ENCODE peak calls at places on chromosomes 16 and 17, in five cellular contexts. F, A, O, Q and P are unnamed samples.

GRCh38 chr17:15291674-15292361 is 26.7 kb upstream of the PMP22 start:
- DNase-seq in F (no peak), A (no peak), O (no peak), Q (no peak), P (no peak)

GRCh38 chr17:78997231-78997741 is 12.3 kb downstream of the CANT1 start:
- DNase-seq in F (no peak), A (peak; percentile 53), O (no peak), Q (no peak), P (no peak)

GRCh38 chr16:85891776-85892166 is 7.2 kb upstream of the IRF8 start:
- DNase-seq in F (no peak), A (no peak), O (no peak), Q (no peak), P (no peak)

GRCh38 chr16:88967800-88968588 is 9.0 kb downstream of the CBFA2T3 start:
- DNase-seq in F (no peak), A (no peak), O (no peak), Q (peak; percentile 11), P (no peak)

GRCh38 chr16:50360779-50361178 is 8.0 kb downstream of the BRD7 start:
- DNase-seq in F (no peak), A (no peak), O (no peak), Q (no peak), P (no peak)

GRCh38 chr16:71626018-71626857 is at the start of gene MARVELD3:
- DNase-seq in F (peak; percentile 51), A (no peak), O (no peak), Q (no peak), P (peak; percentile 67)

GRCh38 chr16:69724414-69724873 is 1.9 kb downstream of the NQO1 start:
- DNase-seq in F (no peak), A (no peak), O (no peak), Q (no peak), P (no peak)

GRCh38 chr17:80913928-80914821 is 77.5 kb upstream of the CHMP6 start:
- DNase-seq in F (no peak), A (peak; percentile 53), O (no peak), Q (no peak), P (no peak)

GRCh38 chr16:58807276-58807675 is 73.2 kb upstream of the GOT2 start:
- DNase-seq in F (no peak), A (no peak), O (no peak), Q (no peak), P (no peak)

GRCh38 chr16:79261461-79261860 is 339.1 kb downstream of the MAF start:
- DNase-seq in F (peak; percentile 79), A (no peak), O (no peak), Q (peak; percentile 51), P (peak; percentile 39)

GRCh38 chr17:35167046-35167445 is 19.4 kb downstream of the UNC45B start:
- DNase-seq in F (no peak), A (peak; percentile 20), O (no peak), Q (no peak), P (no peak)

GRCh38 chr17:57302690-57303089 is 46.4 kb downstream of the MSI2 start:
- DNase-seq in F (no peak), A (no peak), O (no peak), Q (no peak), P (no peak)

GRCh38 chr16:57261806-57262205 is 16.7 kb downstream of the ARL2BP start:
- DNase-seq in F (no peak), A (peak; percentile 44), O (no peak), Q (no peak), P (no peak)

GRCh38 chr17:39166437-39167335 is 725 bp upstream of the ARL5C start:
- DNase-seq in F (no peak), A (no peak), O (no peak), Q (no peak), P (no peak)

GRCh38 chr16:12548270-12548983 is 255.3 kb downstream of the CPPED1 start:
- DNase-seq in F (no peak), A (no peak), O (no peak), Q (no peak), P (no peak)

GRCh38 chr16:17470002-17470870 is 524 bp downstream of the XYLT1 start:
- DNase-seq in F (peak; percentile 31), A (no peak), O (no peak), Q (peak; percentile 51), P (no peak)

GRCh38 chr17:35171834-35172233 is 22.4 kb downstream of the SLC35G3 start:
- DNase-seq in F (no peak), A (no peak), O (no peak), Q (peak; percentile 62), P (no peak)

GRCh38 chr16:88773812-88774291 is 11.2 kb downstream of the PIEZO1 start:
- DNase-seq in F (peak; percentile 68), A (peak; percentile 85), O (no peak), Q (no peak), P (no peak)

GRCh38 chr17:43316522-43317142 is 82.2 kb upstream of the ARL4D start:
- DNase-seq in F (peak; percentile 47), A (no peak), O (no peak), Q (peak; percentile 20), P (no peak)

GRCh38 chr16:31678649-31679325 is 151.1 kb downstream of the AHSP start:
- DNase-seq in F (no peak), A (no peak), O (no peak), Q (no peak), P (no peak)

GRCh38 chr16:10957771-10958486 is 13.6 kb downstream of the CLEC16A start:
- DNase-seq in F (no peak), A (no peak), O (no peak), Q (peak; percentile 36), P (no peak)

GRCh38 chr17:6054372-6054771 is 15.8 kb upstream of the WSCD1 start:
- DNase-seq in F (no peak), A (no peak), O (no peak), Q (no peak), P (no peak)

GRCh38 chr17:28733346-28733745 is 4.8 kb downstream of the NEK8 start:
- DNase-seq in F (no peak), A (no peak), O (no peak), Q (no peak), P (no peak)

DNA sequence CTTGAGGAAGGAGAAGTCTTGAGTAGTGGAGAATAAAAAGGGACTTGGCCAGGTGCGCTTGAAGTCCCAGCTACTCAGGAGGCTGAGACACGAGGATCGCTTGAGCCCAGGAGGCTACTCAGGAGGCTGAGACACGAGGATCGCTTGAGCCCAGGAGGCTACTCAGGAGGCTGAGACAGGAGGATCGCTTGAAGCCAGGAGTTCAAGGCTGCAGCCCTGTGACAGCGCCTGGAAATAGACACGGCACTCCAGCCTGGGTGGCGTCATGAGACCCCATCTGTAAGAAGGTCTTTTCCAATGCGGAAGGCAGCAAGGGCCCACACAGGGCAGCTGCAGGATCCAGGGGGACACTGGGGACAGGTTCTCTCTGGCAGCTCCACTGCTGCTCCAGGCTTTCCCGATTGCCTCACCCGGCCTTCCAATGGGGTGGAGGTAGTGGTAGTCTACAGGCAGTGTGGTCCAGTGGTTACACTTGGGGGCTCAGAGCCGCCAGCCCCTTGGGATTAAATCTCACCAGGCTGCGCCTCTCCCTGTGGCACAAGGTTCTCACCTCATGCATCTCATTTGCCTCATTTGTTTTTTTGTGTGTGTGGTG is 143.4 kb downstream of the SEC14L1 start:
- DNase-seq in F (no peak), A (no peak), O (no peak), Q (no peak), P (no peak)
- H3K4me1 ChIP-seq in F (peaks cover 40% of the 10 kb centered on the region), A (peaks cover 60% of the 10 kb centered on the region), O (peaks cover 38% of the 10 kb centered on the region), Q (peaks cover 19% of the 10 kb centered on the region), P (peaks cover 16% of the 10 kb centered on the region)

DNA sequence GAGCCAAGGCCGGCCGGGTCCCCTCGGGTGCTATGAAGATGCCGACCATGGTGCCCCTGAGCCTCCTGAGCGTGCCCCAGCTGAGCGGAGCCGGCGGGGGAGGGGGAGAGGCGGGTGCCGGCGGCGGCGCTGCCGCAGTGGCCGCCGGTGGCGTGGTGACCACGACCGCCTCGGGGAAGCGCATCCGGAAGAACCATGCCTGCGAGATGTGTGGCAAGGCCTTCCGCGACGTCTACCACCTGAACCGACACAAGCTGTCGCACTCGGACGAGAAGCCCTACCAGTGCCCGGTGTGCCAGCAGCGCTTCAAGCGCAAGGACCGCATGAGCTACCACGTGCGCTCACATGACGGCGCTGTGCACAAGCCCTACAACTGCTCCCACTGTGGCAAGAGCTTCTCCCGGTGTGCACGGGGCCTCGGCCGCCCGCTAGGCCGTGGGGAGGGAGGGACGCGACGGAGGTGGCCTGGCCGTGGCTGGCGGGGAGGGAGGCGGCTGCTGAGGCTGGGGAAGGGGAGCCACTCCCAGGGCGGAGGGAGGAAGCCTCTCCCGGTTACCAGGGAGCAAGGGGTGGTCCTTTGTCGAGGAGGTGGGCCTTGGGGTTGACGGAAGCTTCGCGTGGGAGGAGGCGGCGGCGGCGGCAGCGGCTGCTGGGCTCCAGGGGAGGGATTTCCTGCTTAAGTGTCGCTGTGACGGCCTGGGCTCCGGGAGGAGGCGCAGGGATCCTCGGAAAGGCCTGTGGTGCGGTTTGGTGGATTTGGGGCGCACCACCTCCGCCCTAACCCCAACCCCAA is 1.3 kb downstream of the MAZ start:
- DNase-seq in F (peak; percentile 89), A (peak; percentile 96), O (peak; percentile 82), Q (peak; percentile 90), P (no peak)
- H3K4me1 ChIP-seq in F (peaks cover 38% of the 10 kb centered on the region), A (peaks cover 63% of the 10 kb centered on the region), O (peaks cover 55% of the 10 kb centered on the region), Q (peaks cover 58% of the 10 kb centered on the region), P (peaks cover 8% of the 10 kb centered on the region)

DNA sequence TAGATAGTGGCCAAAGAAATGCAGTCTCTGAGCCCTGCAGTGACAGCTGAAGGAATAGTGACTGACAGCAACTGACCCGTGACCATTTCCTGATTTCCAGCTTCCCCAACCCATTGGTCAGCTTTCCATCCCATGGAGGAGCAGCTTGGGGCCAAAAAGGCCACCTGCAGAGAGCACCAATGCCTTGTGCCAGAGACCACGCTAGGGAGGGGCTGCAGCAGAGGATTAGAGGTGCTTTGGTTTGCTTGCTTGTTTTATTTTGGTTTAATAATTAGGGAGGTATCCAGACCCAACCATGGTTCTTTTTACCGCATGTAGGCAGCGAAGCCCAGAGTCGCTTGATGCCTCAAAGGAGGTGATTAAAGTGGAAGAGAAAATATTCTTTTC is 61.3 kb upstream of the SIAH1 start:
- DNase-seq in F (peak; percentile 56), A (peak; percentile 6), O (no peak), Q (no peak), P (no peak)
- H3K4me1 ChIP-seq in F (peaks cover 13% of the 10 kb centered on the region), A (no peaks in the 10 kb centered on the region), O (peaks cover 9% of the 10 kb centered on the region), Q (no peaks in the 10 kb centered on the region), P (no peaks in the 10 kb centered on the region)

DNA sequence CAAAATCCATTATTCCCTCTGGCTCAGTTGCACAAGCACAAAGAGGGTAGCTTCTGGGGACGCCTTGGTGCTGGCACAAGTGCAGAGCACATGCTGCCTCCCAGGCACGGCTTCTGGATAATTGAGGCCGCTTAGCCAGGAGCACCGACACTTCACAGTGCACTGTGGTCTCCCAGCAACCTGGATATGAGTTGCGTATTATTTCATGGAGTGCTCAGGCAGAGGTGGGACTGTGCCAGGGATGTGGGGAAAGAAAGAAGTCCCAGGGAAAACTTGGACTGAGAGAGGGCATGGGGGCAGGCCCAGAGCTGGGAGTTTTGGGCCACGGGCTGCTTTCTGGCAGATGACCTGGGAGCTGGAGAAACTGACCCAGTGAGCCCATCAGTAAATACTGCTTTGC is 37.5 kb downstream of the MPRIP start:
- DNase-seq in F (no peak), A (peak; percentile 74), O (peak; percentile 33), Q (no peak), P (no peak)
- H3K4me1 ChIP-seq in F (peaks cover 18% of the 10 kb centered on the region), A (peaks cover 59% of the 10 kb centered on the region), O (peaks cover 37% of the 10 kb centered on the region), Q (peaks cover 14% of the 10 kb centered on the region), P (no peaks in the 10 kb centered on the region)